ENCODE peak calls at places on chromosomes 13 and 19, in eight cellular contexts. F, O, B, M, N, X, G and H are unnamed samples. For H3K4me1, the result is how much of the 10 kb centered on the place peaks cover.

GRCh38 chr19:1068111-1069001 is 1.4 kb downstream of the ARHGAP45 start:
- DNase-seq in G (peak), F (peak), B (peak), N (peak), O (peak), M (peak), X (peak), H (no peak)

GRCh38 chr13:49635599-49636433 is 7.5 kb downstream of the ARL11 start:
- DNase-seq in N (no peak), X (peak), G (no peak), M (peak), O (no peak), B (no peak), F (no peak), H (no peak)

GRCh38 chr19:57338798-57339378 is 12.2 kb upstream of the ZNF304 start:
- DNase-seq in F (no peak), B (no peak), M (no peak), G (no peak), O (no peak), X (no peak), N (no peak), H (no peak)

GRCh38 chr13:45297456-45298205 is 43.4 kb downstream of the TPT1 start:
- DNase-seq in X (no peak), M (no peak), O (no peak), G (no peak), N (no peak), F (no peak), B (no peak), H (no peak)

GRCh38 chr19:676343-677105 is at the start of gene FSTL3:
- DNase-seq in N (no peak), O (no peak), M (no peak), F (no peak), G (peak), X (no peak), B (no peak), H (no peak)

GRCh38 chr13:46655727-46656180 is 102.8 kb downstream of the LRCH1 start:
- DNase-seq in X (no peak), F (no peak), G (no peak), N (no peak), O (peak), B (no peak), M (no peak), H (no peak)

GRCh38 chr19:35975608-35976214 is 19.3 kb upstream of the SDHAF1 start:
- DNase-seq in B (no peak), M (no peak), O (no peak), G (no peak), X (no peak), F (no peak), N (no peak), H (no peak)

GRCh38 chr19:294341-294818 is 3.2 kb upstream of the PLPP2 start:
- DNase-seq in F (no peak), M (no peak), B (no peak), X (no peak), O (no peak), N (no peak), G (peak), H (peak)

GRCh38 chr19:46298477-46299003 is 1.7 kb downstream of the HIF3A start:
- DNase-seq in F (no peak), G (no peak), M (no peak), N (no peak), O (no peak), X (no peak), B (no peak), H (no peak)

GRCh38 chr13:90868321-90868920 is 479.1 kb upstream of the MIR17HG start:
- DNase-seq in N (no peak), B (no peak), M (peak), G (no peak), F (peak), O (peak), X (no peak), H (no peak)

GRCh38 chr19:52956917-52957316 is 5.8 kb downstream of the ZNF816 start:
- DNase-seq in G (no peak), F (no peak), B (no peak), O (no peak), N (no peak), X (no peak), M (no peak), H (no peak)

GRCh38 chr13:24141333-24141910 is 19.1 kb upstream of the SPATA13 start:
- DNase-seq in X (no peak), F (no peak), O (no peak), N (no peak), B (no peak), M (no peak), G (no peak), H (no peak)

GRCh38 chr13:63463782-63464610 is 2048.3 kb upstream of the PCDH20 start:
- DNase-seq in M (no peak), N (no peak), O (no peak), G (no peak), X (no peak), B (no peak), F (peak), H (no peak)

GRCh38 chr19:39524495-39524894 is 8.2 kb downstream of the EID2B start:
- DNase-seq in G (no peak), N (no peak), O (no peak), B (no peak), F (no peak), M (no peak), X (no peak), H (no peak)

GRCh38 chr19:2170219-2170618 is 6.5 kb downstream of the DOT1L start:
- DNase-seq in X (no peak), M (no peak), G (no peak), B (no peak), F (no peak), O (no peak), N (no peak), H (no peak)

GRCh38 chr13:35144496-35144895 is 202.4 kb downstream of the NBEA start:
- DNase-seq in F (no peak), G (no peak), N (no peak), B (no peak), M (no peak), X (no peak), O (no peak), H (no peak)

GRCh38 chr13:30619731-30620130 is 2.0 kb downstream of the USPL1 start:
- DNase-seq in G (no peak), M (no peak), O (no peak), F (no peak), X (no peak), N (no peak), B (no peak), H (no peak)
- H3K4me1 ChIP-seq in G (under half), M (under half), O (under half), F (under half), X (under half), N (half or more), B (under half), H (under half)

GRCh38 chr13:40383132-40383531 is 283.3 kb downstream of the FOXO1 start:
- DNase-seq in O (no peak), N (no peak), B (no peak), G (no peak), X (no peak), M (no peak), F (no peak), H (no peak)
- H3K4me1 ChIP-seq in O (under half), N (under half), B (under half), G (under half), X (under half), M (under half), F (under half), H (under half)

GRCh38 chr13:40657961-40658360 is 8.5 kb downstream of the FOXO1 start:
- DNase-seq in M (no peak), O (no peak), B (no peak), X (no peak), F (no peak), N (no peak), G (no peak), H (no peak)

GRCh38 chr13:40662866-40663265 is 3.6 kb downstream of the FOXO1 start:
- DNase-seq in M (no peak), N (no peak), X (no peak), B (no peak), O (no peak), G (no peak), F (no peak), H (no peak)

GRCh38 chr13:40657307-40657706 is 9.1 kb downstream of the FOXO1 start:
- DNase-seq in G (no peak), X (no peak), M (no peak), N (no peak), F (no peak), O (no peak), B (no peak), H (no peak)

GRCh38 chr13:40660270-40660669 is 6.2 kb downstream of the FOXO1 start:
- DNase-seq in X (no peak), N (no peak), B (no peak), F (no peak), O (no peak), G (no peak), M (no peak), H (no peak)

DNA sequence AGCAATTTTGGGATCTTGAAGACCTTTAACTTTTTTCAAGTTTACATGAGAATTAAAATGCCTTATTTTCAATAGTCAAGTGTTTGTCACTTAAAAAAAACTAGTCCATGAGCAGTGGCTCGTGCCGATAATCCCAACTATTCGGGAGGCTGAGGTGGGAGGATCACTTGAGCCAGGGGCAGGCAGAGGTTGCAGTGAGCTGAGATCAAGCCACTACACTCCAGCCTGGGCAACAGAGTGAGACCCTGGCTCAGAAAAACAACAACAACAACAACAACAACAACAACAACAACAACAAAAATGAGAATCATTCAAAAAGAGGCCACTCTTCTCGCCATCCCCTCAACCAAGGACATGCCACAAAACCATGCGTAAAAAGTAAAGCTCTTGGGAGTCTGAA is 5.7 kb downstream of the FOXO1 start:
- DNase-seq in G (no peak), B (no peak), X (no peak), M (no peak), F (no peak), N (no peak), O (no peak), H (no peak)
- H3K4me1 ChIP-seq in G (half or more), B (under half), X (under half), M (under half), F (half or more), N (half or more), O (under half), H (under half)

GRCh38 chr13:113499936-113500335 is 9.4 kb upstream of the DCUN1D2 start:
- DNase-seq in G (no peak), F (no peak), M (no peak), X (no peak), N (no peak), B (no peak), O (no peak), H (no peak)
- H3K4me1 ChIP-seq in G (under half), F (under half), M (under half), X (under half), N (under half), B (under half), O (under half), H (under half)

GRCh38 chr19:53982611-53983010 is 8.8 kb upstream of the CACNG6 start:
- DNase-seq in M (no peak), N (no peak), X (no peak), O (peak), G (peak), F (no peak), B (no peak), H (no peak)

GRCh38 chr19:53980553-53981407 is 10.7 kb upstream of the CACNG6 start:
- DNase-seq in F (no peak), M (no peak), B (no peak), X (no peak), G (peak), N (no peak), O (peak), H (no peak)

GRCh38 chr19:53983457-53984289 is 7.8 kb upstream of the CACNG6 start:
- DNase-seq in X (no peak), O (no peak), M (no peak), G (no peak), F (no peak), B (no peak), N (no peak), H (no peak)

GRCh38 chr19:53981408-53981998 is 9.9 kb upstream of the CACNG6 start:
- DNase-seq in N (no peak), G (no peak), X (no peak), O (no peak), B (no peak), M (no peak), F (no peak), H (no peak)

DNA sequence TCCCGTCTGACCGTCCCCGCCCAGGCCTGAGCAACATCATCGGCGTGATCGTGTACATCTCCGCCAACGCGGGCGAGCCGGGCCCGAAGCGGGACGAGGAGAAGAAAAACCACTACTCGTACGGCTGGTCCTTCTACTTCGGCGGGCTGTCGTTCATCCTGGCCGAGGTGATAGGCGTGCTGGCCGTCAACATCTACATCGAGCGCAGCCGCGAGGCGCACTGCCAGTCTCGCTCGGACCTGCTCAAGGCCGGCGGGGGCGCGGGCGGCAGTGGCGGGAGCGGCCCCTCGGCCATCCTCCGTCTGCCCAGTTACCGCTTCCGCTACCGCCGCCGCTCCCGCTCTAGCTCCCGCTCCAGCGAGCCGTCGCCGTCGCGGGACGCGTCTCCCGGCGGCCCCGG is 9.4 kb upstream of the CACNG6 start:
- DNase-seq in N (no peak), X (no peak), O (no peak), F (no peak), B (no peak), G (no peak), M (no peak), H (no peak)
- H3K4me1 ChIP-seq in N (under half), X (under half), O (under half), F (under half), B (under half), G (under half), M (under half), H (under half)

GRCh38 chr19:18764591-18765051 is 26.5 kb downstream of the COMP start:
- DNase-seq in X (no peak), N (no peak), G (no peak), F (no peak), B (no peak), O (no peak), M (no peak), H (no peak)
- H3K4me1 ChIP-seq in X (under half), N (under half), G (under half), F (under half), B (under half), O (under half), M (under half), H (under half)